ENCODE peak calls at places on chromosome 5, in ten cellular contexts. Z is heart left ventricle, T is tibial artery, X is AG10803, N is sigmoid colon, V is HFF-Myc, U is OCI-LY7, W is PC-9, A is fibroblast of lung, B is progenitor cell of endocrine pancreas. P is an unnamed sample.

GRCh38 chr5:91712718-91713117 is 329.6 kb upstream of the ARRDC3 start:
- DNase-seq in X (peak; percentile 0), N (no peak), A (peak; percentile 53), Z (no peak), B (no peak), V (no peak), W (no peak), T (no peak), U (no peak), P (no peak)

GRCh38 chr5:93582677-93583524 is at the start of gene NR2F1:
- DNase-seq in T (no peak), B (peak; percentile 62), N (peak; percentile 94), U (no peak), Z (no peak), A (peak; percentile 100), V (peak; percentile 84), X (peak; percentile 90), W (peak; percentile 96), P (no peak)

GRCh38 chr5:113167985-113168384 is 191.4 kb downstream of the DCP2 start:
- DNase-seq in U (no peak), V (no peak), A (no peak), T (no peak), W (no peak), Z (no peak), N (no peak), X (no peak), B (no peak), P (no peak)

GRCh38 chr5:1256776-1257175 is 31.6 kb downstream of the SLC6A18 start:
- DNase-seq in V (no peak), T (no peak), X (no peak), A (no peak), U (no peak), W (no peak), B (no peak), Z (no peak), N (no peak), P (no peak)

GRCh38 chr5:67844937-67845336 is 370.6 kb upstream of the PIK3R1 start:
- DNase-seq in W (no peak), A (no peak), Z (no peak), V (no peak), U (no peak), N (no peak), T (no peak), X (no peak), B (no peak), P (no peak)

GRCh38 chr5:24817966-24818365 is 173.2 kb upstream of the CDH10 start:
- DNase-seq in N (no peak), U (no peak), T (no peak), W (peak; percentile 51), V (no peak), Z (no peak), B (no peak), X (no peak), A (no peak), P (no peak)

GRCh38 chr5:139061274-139061673 is 136.9 kb downstream of the SIL1 start:
- DNase-seq in U (no peak), X (peak; percentile 93), B (no peak), Z (peak; percentile 53), N (peak; percentile 74), V (no peak), A (peak; percentile 84), W (no peak), T (peak; percentile 79), P (no peak)

GRCh38 chr5:147234098-147234824 is 565 bp upstream of the STK32A start:
- DNase-seq in N (peak; percentile 59), X (no peak), T (no peak), A (no peak), B (no peak), V (no peak), Z (no peak), U (no peak), W (no peak), P (no peak)

GRCh38 chr5:66974256-66974655 is 222.3 kb downstream of the CD180 start:
- DNase-seq in X (peak; percentile 20), T (no peak), Z (no peak), V (no peak), U (no peak), A (no peak), B (no peak), W (no peak), N (no peak), P (no peak)

GRCh38 chr5:14247054-14247386 is 103.9 kb downstream of the TRIO start:
- DNase-seq in X (no peak), T (no peak), A (no peak), V (no peak), U (no peak), B (no peak), Z (no peak), N (no peak), W (no peak), P (no peak)

GRCh38 chr5:108743344-108743743 is 4.4 kb upstream of the FER start:
- DNase-seq in A (peak; percentile 69), B (no peak), U (no peak), N (no peak), X (peak; percentile 74), W (no peak), V (no peak), T (no peak), Z (no peak), P (no peak)

GRCh38 chr5:135488727-135489465 is 36.7 kb upstream of the TIFAB start:
- DNase-seq in T (peak; percentile 66), X (peak; percentile 46), A (peak; percentile 79), W (no peak), V (peak; percentile 21), N (no peak), U (no peak), B (peak; percentile 50), Z (no peak), P (no peak)

GRCh38 chr5:135486131-135486530 is 34.0 kb upstream of the TIFAB start:
- DNase-seq in W (no peak), T (no peak), V (no peak), U (no peak), B (no peak), N (no peak), Z (no peak), X (no peak), A (no peak), P (no peak)

GRCh38 chr5:135486679-135487395 is 34.7 kb upstream of the TIFAB start:
- DNase-seq in W (no peak), U (no peak), X (no peak), V (no peak), N (no peak), Z (no peak), B (no peak), A (no peak), T (peak; percentile 41), P (no peak)

GRCh38 chr5:135489466-135490244 is 37.5 kb upstream of the TIFAB start:
- DNase-seq in U (no peak), X (no peak), W (no peak), Z (no peak), V (no peak), T (peak; percentile 47), A (no peak), N (no peak), B (no peak), P (no peak)

DNA sequence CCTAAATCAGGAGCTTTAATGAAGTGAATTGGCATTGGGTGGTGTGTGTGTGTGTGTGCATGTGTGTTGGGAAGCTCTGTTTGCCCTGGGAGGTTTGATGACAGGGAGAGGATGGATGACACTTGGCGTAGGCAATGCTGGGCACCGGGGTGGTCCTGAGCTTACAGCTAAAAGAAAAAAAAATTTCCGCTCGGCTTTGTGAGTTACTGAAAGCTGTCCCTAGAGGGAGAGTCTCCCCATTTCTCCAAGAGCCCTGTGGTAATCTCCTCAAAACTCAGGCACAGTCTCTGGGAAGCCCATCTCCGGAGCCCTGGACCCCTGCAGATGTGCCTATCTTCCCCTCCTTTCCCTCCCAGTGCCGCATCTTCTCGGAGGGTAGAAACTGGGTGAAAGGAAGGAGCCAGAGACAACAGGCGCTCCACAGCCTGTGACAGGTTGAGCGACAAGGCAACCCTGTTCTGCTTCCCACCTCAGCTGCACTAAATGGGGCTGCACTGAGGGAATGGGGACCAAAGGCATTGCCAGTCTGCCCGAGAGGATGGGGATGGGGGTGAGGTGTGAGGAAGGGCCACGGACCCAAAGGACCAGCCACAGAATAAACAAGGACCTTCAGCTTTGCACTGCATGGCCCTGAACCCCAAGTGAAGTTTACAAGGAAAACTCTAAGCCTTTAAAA is 35.8 kb upstream of the TIFAB start:
- DNase-seq in N (no peak), A (no peak), X (no peak), B (no peak), U (no peak), Z (no peak), T (peak; percentile 19), V (no peak), W (no peak), P (no peak)
- TF ChIP-seq CTCF in N (no peak), A (no peak), X (no peak), B (peak; percentile 24), U (no peak), Z (no peak), T (no peak), V (no peak), W (no peak), P (no peak)

DNA sequence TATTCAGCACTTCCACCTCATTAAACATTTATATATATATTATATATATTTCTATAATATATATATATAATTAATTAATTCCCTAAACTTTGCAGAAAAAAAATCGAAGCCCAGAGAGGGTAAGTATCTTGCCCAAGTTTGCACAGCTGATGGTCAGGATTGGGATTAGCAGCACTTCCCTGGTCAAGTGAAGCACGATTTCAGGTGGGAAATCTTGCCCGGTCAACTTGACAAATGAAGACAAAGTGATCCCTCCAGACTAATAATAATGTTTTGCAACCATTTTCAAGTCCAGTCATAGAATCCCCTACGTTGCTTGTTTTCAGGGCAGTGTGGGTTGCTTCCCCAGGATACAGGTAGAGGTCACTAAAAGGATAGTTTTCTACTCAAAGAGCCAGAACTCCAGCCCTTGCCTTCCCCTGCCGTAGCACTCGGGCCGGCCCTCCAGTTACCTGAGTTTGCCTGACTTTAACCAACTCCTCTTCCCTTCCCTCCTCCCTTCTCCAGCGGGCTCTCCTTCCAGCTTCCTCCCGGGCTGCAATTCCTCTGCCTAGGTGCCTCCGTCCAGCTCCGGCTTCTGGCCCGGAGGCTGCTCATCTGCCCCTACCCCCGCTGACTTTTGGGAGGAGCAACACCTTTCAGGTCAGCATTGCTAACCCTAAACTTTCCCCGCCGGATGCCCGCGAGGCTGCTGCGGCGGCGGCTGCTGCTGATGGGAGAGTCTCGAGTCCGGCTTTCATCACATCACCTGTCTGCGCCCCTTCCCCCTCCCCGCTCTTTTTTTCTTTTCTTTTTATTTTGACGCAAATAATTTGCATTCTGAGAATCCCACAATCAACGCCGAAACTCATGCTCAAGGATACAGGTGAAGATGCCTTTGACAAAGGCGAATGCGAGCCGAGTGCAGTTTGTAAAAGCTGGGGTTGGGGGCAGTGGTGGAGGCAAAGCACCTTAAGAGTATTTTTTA is 928 bp downstream of the PRLR start:
- DNase-seq in X (no peak), N (no peak), Z (no peak), U (no peak), A (no peak), T (no peak), B (peak; percentile 49), V (no peak), W (no peak), P (no peak)
- TF ChIP-seq CTCF in X (no peak), N (no peak), Z (no peak), U (no peak), A (no peak), T (no peak), B (peak; percentile 62), V (no peak), W (no peak), P (no peak)

GRCh38 chr5:36337592-36337991 is 35.9 kb upstream of the RANBP3L start:
- DNase-seq in N (no peak), A (no peak), V (no peak), W (no peak), B (no peak), U (no peak), T (no peak), Z (no peak), X (no peak), P (no peak)
- TF ChIP-seq CTCF in N (no peak), A (no peak), V (no peak), W (no peak), B (no peak), U (no peak), T (no peak), Z (no peak), X (no peak), P (no peak)

GRCh38 chr5:6583049-6583880 is 49.6 kb downstream of the NSUN2 start:
- DNase-seq in B (peak; percentile 45), U (no peak), Z (no peak), W (no peak), T (no peak), X (no peak), N (no peak), A (peak; percentile 27), V (no peak), P (no peak)
- TF ChIP-seq CTCF in B (peak; percentile 66), U (no peak), Z (peak; percentile 41), W (no peak), T (peak; percentile 44), X (no peak), N (no peak), A (peak; percentile 11), V (no peak), P (no peak)